ENCODE peak calls at places on chromosomes 13 and 19, in six cellular contexts. D is fibroblast of the aortic adventitia; L is central memory CD4-positive, alpha-beta T cell; H is iris pigment epithelial cell; K is mucosa of descending colon; Z is SHP77. I is an unnamed sample.
A peak's percentile ranks its signal among the peaks of the same experiment; 100 is the strongest.

GRCh38 chr13:21014139-21014665 is 47.2 kb downstream of the LATS2 start:
- DNase-seq in D (no peak), L (no peak), H (no peak), K (no peak), Z (no peak), I (peak; percentile 69)

GRCh38 chr19:39818626-39819097 is 15.3 kb downstream of the DYRK1B start:
- DNase-seq in D (no peak), L (no peak), H (no peak), K (no peak), Z (no peak), I (no peak)

GRCh38 chr13:78193853-78194252 is 275.2 kb upstream of the EDNRB start:
- DNase-seq in D (no peak), L (no peak), H (no peak), K (no peak), Z (no peak), I (no peak)

GRCh38 chr19:35742121-35742724 is at the start of gene IGFLR1:
- DNase-seq in D (no peak), L (peak; percentile 75), H (no peak), K (no peak), Z (no peak), I (no peak)

GRCh38 chr13:41200126-41200525 is 5.8 kb upstream of the KBTBD7 start:
- DNase-seq in D (no peak), L (no peak), H (no peak), K (no peak), Z (no peak), I (no peak)

GRCh38 chr13:87887459-87888123 is 216.4 kb downstream of the SLITRK5 start:
- DNase-seq in D (no peak), L (no peak), H (no peak), K (no peak), Z (no peak), I (no peak)

GRCh38 chr19:51064534-51065220 is at the start of gene KLK13:
- DNase-seq in D (no peak), L (no peak), H (no peak), K (no peak), Z (no peak), I (no peak)

GRCh38 chr19:35199481-35199880 is 29.1 kb downstream of the FAM187B start:
- DNase-seq in D (no peak), L (no peak), H (no peak), K (no peak), Z (no peak), I (no peak)

GRCh38 chr19:18135712-18136584 is 17.0 kb upstream of the PIK3R2 start:
- DNase-seq in D (no peak), L (no peak), H (no peak), K (peak; percentile 67), Z (no peak), I (no peak)

GRCh38 chr13:112066624-112067004 is 335 bp upstream of the SOX1 start:
- DNase-seq in D (no peak), L (peak; percentile 67), H (no peak), K (no peak), Z (no peak), I (peak; percentile 18)

GRCh38 chr13:75803175-75803611 is 167.1 kb downstream of the LMO7 start:
- DNase-seq in D (no peak), L (peak; percentile 28), H (no peak), K (no peak), Z (peak; percentile 2), I (no peak)

GRCh38 chr13:108281941-108282340 is 12.4 kb downstream of the TNFSF13B start:
- DNase-seq in D (no peak), L (no peak), H (peak; percentile 25), K (no peak), Z (no peak), I (no peak)

GRCh38 chr13:31409678-31410356 is 210.0 kb downstream of the B3GLCT start:
- DNase-seq in D (peak; percentile 16), L (no peak), H (peak; percentile 5), K (no peak), Z (no peak), I (no peak)

GRCh38 chr13:26735677-26736076 is 24.9 kb downstream of the GPR12 start:
- DNase-seq in D (no peak), L (no peak), H (no peak), K (no peak), Z (no peak), I (no peak)

GRCh38 chr19:19602136-19602712 is 16.3 kb downstream of the PBX4 start:
- DNase-seq in D (no peak), L (peak; percentile 73), H (no peak), K (no peak), Z (no peak), I (no peak)

GRCh38 chr13:57582032-57582431 is 49.5 kb upstream of the PCDH17 start:
- DNase-seq in D (no peak), L (no peak), H (no peak), K (peak; percentile 20), Z (no peak), I (no peak)

GRCh38 chr13:89796196-89796595 is 1551.3 kb upstream of the MIR17HG start:
- DNase-seq in D (no peak), L (no peak), H (no peak), K (no peak), Z (no peak), I (no peak)

GRCh38 chr13:106095919-106096318 is 439.5 kb downstream of the EFNB2 start:
- DNase-seq in D (no peak), L (no peak), H (no peak), K (no peak), Z (no peak), I (no peak)

GRCh38 chr19:41223431-41224234 is 4.6 kb downstream of the AXL start:
- DNase-seq in D (peak; percentile 77), L (no peak), H (peak; percentile 79), K (no peak), Z (no peak), I (peak; percentile 81)

I was measured in myocyte.